ENCODE peak calls at places on chromosomes 1 and 21, in four cellular contexts. E is IMR-90, G is HCT116, D is HepG2. F is an unnamed sample.

GRCh38 chr1:176989023-176989422 is 175.5 kb downstream of the ASTN1 start:
- DNase-seq in D (no peak), E (no peak), G (no peak), F (no peak)

GRCh38 chr1:247421074-247421473 is 5.1 kb downstream of the NLRP3 start:
- DNase-seq in E (no peak), G (no peak), D (no peak), F (no peak)

GRCh38 chr1:243946946-243947345 is 96.9 kb upstream of the AKT3 start:
- DNase-seq in E (no peak), G (no peak), D (no peak), F (peak)

GRCh38 chr1:118151312-118151937 is 33.6 kb downstream of the SPAG17 start:
- DNase-seq in G (peak), D (peak), E (peak), F (peak)

GRCh38 chr21:39825250-39825649 is 42.0 kb upstream of the PCP4 start:
- DNase-seq in E (no peak), D (no peak), G (no peak), F (no peak)

GRCh38 chr1:155591770-155592169 is 18.2 kb upstream of the MSTO1 start:
- DNase-seq in G (peak), E (peak), D (peak), F (peak)

GRCh38 chr1:245673920-245674414 is 519.2 kb downstream of the KIF26B start:
- DNase-seq in E (peak), G (no peak), D (no peak), F (no peak)

GRCh38 chr1:153608742-153609584 is 4.0 kb downstream of the S100A16 start:
- DNase-seq in G (peak), E (peak), D (peak), F (peak)

GRCh38 chr1:55926906-55927471 is 652.4 kb downstream of the PLPP3 start:
- DNase-seq in D (no peak), E (no peak), G (no peak), F (no peak)

GRCh38 chr1:216903389-216903754 is 180.1 kb upstream of the ESRRG start:
- DNase-seq in E (peak), D (no peak), G (no peak), F (no peak)

GRCh38 chr1:53949023-53949611 is 3.0 kb downstream of the LRRC42 start:
- DNase-seq in G (no peak), D (peak), E (peak), F (peak)

GRCh38 chr1:86758570-86758969 is 54.2 kb downstream of the SH3GLB1 start:
- DNase-seq in E (no peak), D (peak), G (no peak), F (no peak)

GRCh38 chr1:167491586-167492408 is 26.5 kb downstream of the CD247 start:
- DNase-seq in G (no peak), D (no peak), E (no peak), F (no peak)

GRCh38 chr1:67124455-67124854 is 10.3 kb downstream of the C1orf141 start:
- DNase-seq in E (no peak), G (no peak), D (no peak), F (no peak)

GRCh38 chr1:169869426-169869825 is 24.3 kb downstream of the SCYL3 start:
- DNase-seq in E (no peak), D (no peak), G (no peak), F (no peak)

GRCh38 chr1:180230416-180230790 is 339 bp downstream of the LHX4 start:
- DNase-seq in D (no peak), G (no peak), E (no peak), F (no peak)

GRCh38 chr1:10911274-10912166 is 100.9 kb upstream of the TARDBP start:
- DNase-seq in G (no peak), D (no peak), E (no peak), F (no peak)

GRCh38 chr1:53413175-53414001 is 45.8 kb upstream of the DMRTB1 start:
- DNase-seq in E (peak), D (peak), G (peak), F (no peak)

GRCh38 chr1:211237579-211237978 is 21.6 kb upstream of the RCOR3 start:
- DNase-seq in G (no peak), D (no peak), E (no peak), F (no peak)

GRCh38 chr1:227454686-227455085 is 108.7 kb upstream of the ZNF678 start:
- DNase-seq in E (no peak), D (no peak), G (no peak), F (no peak)

GRCh38 chr1:169119405-169119804 is 12.9 kb downstream of the ATP1B1 start:
- DNase-seq in G (no peak), E (peak), D (no peak), F (no peak)

GRCh38 chr1:87449348-87449963 is 120.8 kb downstream of the LMO4 start:
- DNase-seq in D (no peak), G (no peak), E (peak), F (no peak)

GRCh38 chr1:235083589-235084323 is 44.9 kb downstream of the TOMM20 start:
- DNase-seq in E (peak), G (peak), D (peak), F (peak)

GRCh38 chr1:212782422-212783154 is 9.0 kb downstream of the NSL1 start:
- DNase-seq in G (no peak), E (peak), D (peak), F (peak)

GRCh38 chr1:148334339-148335130 is 148.6 kb downstream of the PPIAL4G start:
- DNase-seq in D (peak), G (peak), E (peak), F (peak)
- TF ChIP-seq POLR2A in D (peak), G (peak), E (peak), F (peak)

GRCh38 chr1:65259816-65260215 is 49.5 kb upstream of the DNAJC6 start:
- DNase-seq in E (no peak), D (no peak), G (no peak), F (no peak)
- H2AFZ ChIP-seq in E (no peak), D (no peak), G (no peak), F (no peak)

GRCh38 chr1:158752155-158752712 is 2.3 kb upstream of the OR6K6 start:
- DNase-seq in G (no peak), D (no peak), E (no peak), F (no peak)
- TF ChIP-seq POLR2A in G (no peak), D (no peak), E (no peak), F (no peak)

DNA sequence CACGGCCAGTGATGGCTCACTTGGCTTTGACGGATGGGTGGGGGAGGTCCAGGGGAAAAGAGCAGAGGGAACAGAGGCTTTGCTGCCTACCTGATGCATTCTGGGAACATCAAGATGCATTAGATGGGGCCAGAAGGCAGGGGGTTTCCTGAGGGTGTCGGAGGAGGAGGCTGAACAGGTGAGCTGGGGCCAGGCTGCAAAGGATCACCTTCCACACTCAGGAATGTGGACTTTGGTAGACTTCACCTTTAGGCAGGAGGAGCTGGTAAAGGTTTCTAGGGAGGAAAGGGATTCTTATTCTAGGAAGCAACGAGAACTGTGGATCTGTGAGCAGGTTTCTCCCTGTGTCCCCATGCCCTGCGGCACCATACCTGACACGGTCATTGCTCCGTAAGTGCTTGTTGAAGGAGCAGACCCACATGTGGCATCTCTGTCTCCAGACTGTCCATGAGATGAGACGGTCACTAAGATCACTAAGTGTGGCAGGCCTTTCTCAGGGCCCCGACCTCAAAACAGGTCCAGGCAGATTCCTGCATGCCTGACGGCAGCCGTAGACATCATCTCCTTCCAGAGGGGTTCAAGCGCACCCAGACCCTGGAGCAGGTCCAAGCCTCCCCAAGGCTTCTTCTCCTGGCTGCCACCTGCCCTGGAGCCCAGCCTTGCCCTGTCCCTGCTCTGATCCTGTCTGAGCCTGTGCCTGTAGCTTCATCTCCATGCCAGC is 89.1 kb upstream of the SLC25A33 start:
- DNase-seq in G (no peak), E (no peak), D (no peak), F (no peak)
- H2AFZ ChIP-seq in G (no peak), E (peak), D (no peak), F (no peak)

GRCh38 chr1:241270016-241270415 is 87.0 kb downstream of the RGS7 start:
- DNase-seq in E (no peak), D (no peak), G (no peak), F (no peak)

GRCh38 chr1:241266121-241266520 is 90.9 kb downstream of the RGS7 start:
- DNase-seq in E (no peak), G (no peak), D (no peak), F (no peak)

GRCh38 chr1:241271427-241271826 is 85.6 kb downstream of the RGS7 start:
- DNase-seq in G (no peak), D (no peak), E (no peak), F (no peak)

GRCh38 chr1:241265428-241265827 is 91.6 kb downstream of the RGS7 start:
- DNase-seq in D (no peak), G (no peak), E (no peak), F (no peak)

DNA sequence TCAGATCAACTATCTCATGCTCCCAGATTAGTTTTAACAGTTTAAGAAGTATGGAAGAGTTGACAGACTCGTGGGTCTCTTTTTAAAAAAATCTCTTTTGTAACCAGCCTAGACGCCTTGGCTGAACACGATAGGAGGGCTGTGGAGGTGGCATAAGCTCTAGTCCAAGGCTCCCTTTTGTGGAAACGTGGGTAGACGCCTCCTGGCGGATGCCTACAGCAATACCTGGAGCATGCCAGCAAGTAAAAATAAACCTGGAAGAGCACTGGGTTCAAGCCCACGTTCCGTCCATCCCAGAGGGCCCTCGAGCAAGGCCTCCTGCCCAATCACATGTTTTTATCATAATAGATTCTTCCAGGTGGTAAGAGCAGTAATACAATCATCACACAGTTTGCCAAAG is 87.9 kb downstream of the RGS7 start:
- DNase-seq in D (peak), G (no peak), E (no peak), F (no peak)
- TF ChIP-seq POLR2A in D (no peak), G (no peak), E (no peak), F (no peak)

DNA sequence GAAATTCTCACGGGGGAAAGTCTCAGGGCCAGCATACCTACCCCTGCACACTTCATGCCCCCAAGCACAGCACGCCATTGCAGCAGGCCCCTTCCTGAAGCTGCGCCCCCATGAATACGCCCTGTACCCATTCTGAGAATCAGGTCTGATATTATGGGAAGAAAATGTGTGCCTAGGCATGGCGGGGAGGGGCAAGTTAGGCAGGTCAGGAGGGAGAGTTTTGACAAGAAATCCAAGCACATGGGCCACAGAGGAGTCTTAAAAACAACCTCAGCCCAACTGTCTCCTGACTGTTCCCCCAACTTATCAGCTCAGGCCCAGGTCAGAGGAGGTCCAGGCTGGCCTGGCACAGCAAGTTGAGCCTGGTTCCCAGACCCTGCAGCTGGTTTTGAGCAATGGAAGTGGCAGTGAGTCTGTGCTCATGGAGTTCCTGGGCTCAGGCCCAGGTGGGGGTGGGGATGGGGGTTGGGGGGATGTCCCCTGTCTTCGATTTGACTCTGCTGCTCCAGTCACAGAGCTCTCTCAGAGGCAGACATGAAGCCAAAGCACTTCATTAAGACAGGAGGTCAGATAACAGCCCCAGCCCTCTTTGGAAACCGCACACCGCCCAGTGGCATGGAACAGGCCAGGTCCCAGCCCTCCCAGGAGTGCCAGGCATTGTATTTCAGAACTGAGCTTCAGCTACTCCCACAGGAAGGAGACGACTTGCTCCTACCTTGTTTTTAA is 20.6 kb upstream of the BCAR3 start:
- DNase-seq in E (no peak), G (no peak), D (no peak), F (no peak)
- H2AFZ ChIP-seq in E (peak), G (no peak), D (no peak), F (peak)